ENCODE peak calls at places on chromosomes 13 and 19, in seven cellular contexts. I, H, U, Y, A, Z and P are unnamed samples.

GRCh38 chr13:94534171-94534570 is 54.7 kb upstream of the DCT start:
- DNase-seq in U (no peak), Y (no peak), A (peak), I (no peak), H (peak), Z (no peak), P (no peak)

GRCh38 chr13:110233181-110233641 is 73.7 kb downstream of the COL4A1 start:
- DNase-seq in Z (peak), U (no peak), A (no peak), H (peak), I (no peak), Y (no peak), P (peak)

GRCh38 chr19:5951338-5951861 is 26.5 kb downstream of the RANBP3 start:
- DNase-seq in H (no peak), Y (no peak), I (no peak), A (no peak), Z (no peak), U (no peak), P (no peak)

GRCh38 chr13:66635526-66635925 is 594.6 kb downstream of the PCDH9 start:
- DNase-seq in A (peak), U (no peak), H (peak), I (no peak), Z (no peak), Y (no peak), P (no peak)

GRCh38 chr13:76016799-76017198 is 380.7 kb downstream of the LMO7 start:
- DNase-seq in H (peak), Y (no peak), Z (no peak), A (no peak), U (no peak), I (no peak), P (no peak)

GRCh38 chr13:80217614-80218456 is 123.1 kb downstream of the SPRY2 start:
- DNase-seq in H (peak), U (no peak), A (peak), I (no peak), Z (no peak), Y (no peak), P (no peak)

GRCh38 chr19:35331551-35332214 is 2.7 kb downstream of the CD22 start:
- DNase-seq in Y (no peak), H (no peak), Z (no peak), I (no peak), U (no peak), A (no peak), P (no peak)

GRCh38 chr19:1261512-1261862 is 7.6 kb upstream of the CIRBP start:
- DNase-seq in I (no peak), H (no peak), A (no peak), U (no peak), Z (no peak), Y (no peak), P (no peak)

GRCh38 chr19:1173845-1174809 is at the start of gene SBNO2:
- DNase-seq in U (no peak), Y (peak), H (peak), I (peak), Z (peak), A (no peak), P (peak)

GRCh38 chr19:3176715-3177501 is 1.7 kb upstream of the S1PR4 start:
- DNase-seq in A (peak), U (no peak), Y (no peak), I (peak), H (peak), Z (no peak), P (no peak)

GRCh38 chr19:16232127-16232526 is 34.4 kb downstream of the AP1M1 start:
- DNase-seq in I (no peak), Y (no peak), H (no peak), A (no peak), Z (no peak), U (no peak), P (no peak)

GRCh38 chr19:10683582-10683981 is 17.7 kb upstream of the QTRT1 start:
- DNase-seq in A (no peak), Y (no peak), I (no peak), Z (no peak), H (no peak), U (no peak), P (no peak)

GRCh38 chr13:59437902-59438301 is 725.8 kb downstream of the DIAPH3 start:
- DNase-seq in U (no peak), A (no peak), I (no peak), Y (no peak), H (peak), Z (no peak), P (no peak)

GRCh38 chr13:23966221-23966690 is 69.0 kb upstream of the C1QTNF9B start:
- DNase-seq in H (no peak), A (no peak), I (no peak), Z (no peak), U (no peak), Y (no peak), P (no peak)

GRCh38 chr13:78197231-78197630 is 278.6 kb upstream of the EDNRB start:
- DNase-seq in A (no peak), Y (no peak), U (no peak), Z (no peak), I (no peak), H (peak), P (no peak)

GRCh38 chr19:7988307-7988706 is 17.1 kb downstream of the ELAVL1 start:
- DNase-seq in U (no peak), Y (no peak), A (no peak), Z (no peak), I (no peak), H (no peak), P (no peak)

GRCh38 chr13:31204592-31204991 is 4.8 kb downstream of the B3GLCT start:
- DNase-seq in Y (no peak), A (peak), Z (no peak), I (no peak), H (peak), U (no peak), P (no peak)

GRCh38 chr13:31803327-31803726 is 64.0 kb downstream of the RXFP2 start:
- DNase-seq in Z (no peak), Y (no peak), U (no peak), A (no peak), I (no peak), H (no peak), P (no peak)

GRCh38 chr13:20904908-20905307 is 2.4 kb upstream of the XPO4 start:
- DNase-seq in I (no peak), Z (no peak), Y (no peak), U (no peak), A (no peak), H (no peak), P (no peak)

GRCh38 chr13:46831588-46832194 is 34.7 kb upstream of the ESD start:
- DNase-seq in H (peak), A (no peak), Y (no peak), U (no peak), Z (no peak), I (peak), P (peak)

GRCh38 chr19:9115307-9115813 is at the start of gene OR7G1:
- DNase-seq in U (no peak), Z (no peak), Y (no peak), H (no peak), A (no peak), I (no peak), P (no peak)

GRCh38 chr19:28402701-28403290 is 810.2 kb downstream of the UQCRFS1 start:
- DNase-seq in H (no peak), A (no peak), U (no peak), Y (no peak), Z (no peak), I (no peak), P (no peak)